ENCODE peak calls at places on chromosome 21, in ten cellular contexts. N is tibial artery; S is CD4-positive, CD25-positive, alpha-beta regulatory T cell; L is right lobe of liver; B is adipocyte; I is uterus; K is heart left ventricle; Q is colonic mucosa; E is CD4-positive, alpha-beta memory T cell; H is left lung. R is an unnamed sample. For H3K4me1 and H3K27me3, the result is how much of the 10 kb centered on the place peaks cover.

GRCh38 chr21:46005481-46005881 is 23.9 kb downstream of the COL6A1 start:
- DNase-seq in B (no peak), N (no peak), K (peak), H (no peak), L (no peak), E (no peak), I (peak), S (no peak), Q (peak), R (no peak)

GRCh38 chr21:33327326-33327725 is 2.6 kb downstream of the IFNAR1 start:
- DNase-seq in H (no peak), S (no peak), E (no peak), I (no peak), N (no peak), Q (no peak), B (no peak), K (no peak), L (no peak), R (no peak)

GRCh38 chr21:16468191-16468590 is 738.4 kb downstream of the USP25 start:
- DNase-seq in Q (no peak), L (no peak), E (no peak), B (peak), I (no peak), S (no peak), K (no peak), H (no peak), N (no peak), R (no peak)

GRCh38 chr21:33973268-33973667 is 57.7 kb upstream of the ATP5PO start:
- DNase-seq in Q (no peak), E (no peak), S (no peak), N (no peak), I (no peak), K (no peak), L (no peak), B (no peak), H (no peak), R (no peak)

GRCh38 chr21:32319012-32319411 is 20.4 kb downstream of the MRAP start:
- DNase-seq in I (no peak), Q (no peak), N (no peak), H (no peak), B (no peak), E (no peak), K (no peak), S (no peak), L (peak), R (no peak)

GRCh38 chr21:44870748-44871495 is 2.6 kb downstream of the PTTG1IP start:
- DNase-seq in I (no peak), B (no peak), L (peak), N (peak), K (peak), H (peak), S (no peak), E (peak), Q (peak), R (no peak)

GRCh38 chr21:46098303-46099141 is 610 bp downstream of the COL6A2 start:
- DNase-seq in L (peak), H (peak), N (peak), Q (peak), I (peak), B (peak), S (no peak), E (no peak), K (peak), R (peak)

GRCh38 chr21:46674430-46675007 is 39.0 kb downstream of the PRMT2 start:
- DNase-seq in N (no peak), K (no peak), S (no peak), L (no peak), I (no peak), Q (no peak), H (no peak), B (no peak), E (no peak), R (no peak)

GRCh38 chr21:45971487-45972352 is 9.8 kb upstream of the COL6A1 start:
- DNase-seq in B (peak), K (peak), E (no peak), L (no peak), I (peak), Q (no peak), H (no peak), N (peak), S (no peak), R (no peak)

GRCh38 chr21:34625194-34625593 is 10.3 kb upstream of the RCAN1 start:
- DNase-seq in I (no peak), L (peak), H (no peak), N (no peak), S (no peak), E (no peak), Q (no peak), K (peak), B (no peak), R (no peak)

GRCh38 chr21:27040738-27041137 is 73.8 kb upstream of the ADAMTS5 start:
- DNase-seq in B (no peak), K (no peak), H (no peak), N (no peak), E (no peak), L (no peak), S (no peak), I (no peak), Q (no peak), R (no peak)

GRCh38 chr21:18002393-18002792 is 183.2 kb upstream of the C21orf91 start:
- DNase-seq in Q (no peak), K (no peak), H (no peak), B (no peak), L (no peak), S (no peak), I (no peak), N (no peak), E (no peak), R (no peak)

GRCh38 chr21:34900376-34900775 is 148.7 kb downstream of the RUNX1 start:
- DNase-seq in Q (no peak), E (no peak), K (no peak), S (no peak), L (no peak), N (no peak), I (no peak), B (no peak), H (no peak), R (no peak)

GRCh38 chr21:42637602-42638041 is 15.8 kb upstream of the PDE9A start:
- DNase-seq in K (no peak), Q (no peak), B (no peak), H (no peak), L (no peak), I (no peak), E (no peak), S (no peak), N (no peak), R (no peak)

GRCh38 chr21:31395268-31395667 is 51.2 kb upstream of the TIAM1 start:
- DNase-seq in B (no peak), K (no peak), H (no peak), N (no peak), Q (no peak), I (no peak), L (no peak), S (no peak), E (no peak), R (no peak)

GRCh38 chr21:34280389-34280795 is 83.4 kb upstream of the KCNE2 start:
- DNase-seq in H (no peak), S (no peak), Q (peak), L (no peak), B (peak), E (no peak), K (no peak), N (no peak), I (peak), R (no peak)

GRCh38 chr21:26127918-26128317 is 42.7 kb downstream of the APP start:
- DNase-seq in L (no peak), N (no peak), H (no peak), B (no peak), S (no peak), K (no peak), Q (no peak), I (no peak), E (no peak), R (no peak)

GRCh38 chr21:45993210-45994085 is 11.9 kb downstream of the COL6A1 start:
- DNase-seq in K (peak), H (peak), I (peak), E (peak), Q (peak), N (peak), L (peak), B (no peak), S (no peak), R (no peak)

GRCh38 chr21:46237474-46237873 is 8.9 kb upstream of the LSS start:
- DNase-seq in K (no peak), Q (no peak), L (no peak), E (no peak), N (no peak), I (no peak), B (no peak), H (no peak), S (no peak), R (no peak)

GRCh38 chr21:37842163-37842919 is 73.9 kb downstream of the KCNJ6 start:
- DNase-seq in B (no peak), E (no peak), K (no peak), H (no peak), Q (no peak), L (no peak), I (no peak), N (no peak), S (no peak), R (no peak)

GRCh38 chr21:44701023-44701400 is 4.0 kb downstream of the KRTAP10-12 start:
- DNase-seq in H (no peak), L (no peak), Q (no peak), E (no peak), K (no peak), S (no peak), I (no peak), N (no peak), B (no peak), R (no peak)

GRCh38 chr21:26806734-26807372 is 38.4 kb downstream of the ADAMTS1 start:
- DNase-seq in H (no peak), I (no peak), B (no peak), L (no peak), N (no peak), E (no peak), K (no peak), S (no peak), Q (no peak), R (no peak)

GRCh38 chr21:43681650-43682049 is 22.3 kb downstream of the RRP1B start:
- DNase-seq in Q (no peak), S (no peak), H (no peak), B (no peak), E (no peak), I (no peak), L (no peak), N (peak), K (no peak), R (no peak)
- H3K4me3 ChIP-seq in Q (no peak), S (no peak), H (no peak), B (no peak), E (no peak), I (no peak), L (no peak), N (no peak), K (no peak), R (no peak)

GRCh38 chr21:41370840-41371697 is 9.2 kb downstream of the MX2 start:
- DNase-seq in Q (no peak), L (no peak), H (no peak), K (no peak), S (no peak), B (peak), I (no peak), N (peak), E (no peak), R (no peak)
- H3K4me1 ChIP-seq in Q (under half), L (under half), H (under half), K (under half), S (under half), B (under half), I (under half), N (under half), E (half or more), R (under half)

GRCh38 chr21:28336299-28336698 is 656.4 kb downstream of the LTN1 start:
- DNase-seq in S (no peak), K (no peak), Q (no peak), H (no peak), N (no peak), B (peak), L (peak), I (no peak), E (no peak), R (no peak)
- H3K27me3 ChIP-seq in S (under half), K (under half), Q (under half), H (under half), N (under half), B (under half), L (under half), I (under half), E (under half), R (under half)

GRCh38 chr21:41361053-41361785 is 608 bp upstream of the MX2 start:
- DNase-seq in L (peak), Q (no peak), B (no peak), I (no peak), S (no peak), K (no peak), E (no peak), H (no peak), N (no peak), R (no peak)

GRCh38 chr21:41363370-41364270 is 1.8 kb downstream of the MX2 start:
- DNase-seq in N (peak), K (no peak), I (no peak), E (no peak), L (no peak), H (no peak), Q (no peak), B (no peak), S (no peak), R (peak)

GRCh38 chr21:41364308-41364707 is 2.5 kb downstream of the MX2 start:
- DNase-seq in E (no peak), L (no peak), B (no peak), H (no peak), I (no peak), Q (no peak), S (no peak), N (peak), K (no peak), R (peak)

GRCh38 chr21:41361786-41362604 is at the start of gene MX2:
- DNase-seq in N (peak), I (peak), H (peak), B (peak), K (peak), E (peak), S (peak), Q (peak), L (peak), R (peak)

DNA sequence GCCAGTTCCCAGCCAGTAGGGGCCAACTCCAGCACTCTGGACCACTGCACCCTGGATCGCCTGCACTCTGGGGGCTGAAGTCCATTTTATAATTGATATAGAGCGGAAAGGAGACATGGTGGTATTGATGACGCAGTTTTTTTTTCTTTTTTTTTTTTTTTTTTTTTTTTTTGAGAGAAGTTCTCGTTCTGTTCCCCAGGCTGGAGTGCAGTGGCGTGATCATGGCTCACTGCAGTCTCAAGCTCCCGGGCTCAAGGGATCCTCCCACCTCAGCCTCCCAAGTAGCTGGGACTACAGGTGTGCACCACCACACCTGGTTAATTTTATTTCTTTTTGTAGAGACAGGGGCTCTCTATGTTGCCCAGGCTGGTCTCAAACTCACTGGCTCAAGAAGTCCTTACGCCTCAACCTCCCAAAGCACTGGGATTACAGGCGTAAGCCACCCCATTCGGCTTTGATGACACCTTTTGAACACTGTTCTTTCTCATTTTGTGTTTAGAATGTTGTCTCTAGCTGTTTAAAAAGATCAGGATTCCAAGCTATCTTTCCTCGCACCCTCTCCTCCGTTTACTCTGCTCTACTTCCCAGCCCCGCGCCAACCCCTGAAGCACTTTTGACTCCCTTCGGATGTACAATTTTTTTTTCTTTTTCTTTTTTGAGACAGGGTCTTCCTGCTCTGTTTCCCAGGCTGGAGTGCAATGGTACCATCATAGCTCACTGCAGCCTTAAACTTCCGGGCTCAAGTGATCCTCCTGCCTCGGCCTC is 960 bp downstream of the MX2 start:
- DNase-seq in S (no peak), I (no peak), H (no peak), K (no peak), N (no peak), E (peak), Q (no peak), L (no peak), B (no peak), R (peak)
- H3K4me3 ChIP-seq in S (peak), I (peak), H (peak), K (peak), N (peak), E (peak), Q (peak), L (no peak), B (peak), R (peak)

GRCh38 chr21:38955495-38955894 is 149.8 kb downstream of the ETS2 start:
- DNase-seq in B (no peak), N (no peak), H (peak), L (no peak), E (no peak), I (no peak), K (peak), S (no peak), Q (peak), R (no peak)
- H3K4me1 ChIP-seq in B (under half), N (under half), H (under half), L (under half), E (under half), I (under half), K (under half), S (under half), Q (under half), R (under half)

GRCh38 chr21:15250384-15250783 is 185.6 kb upstream of the NRIP1 start:
- DNase-seq in E (no peak), L (no peak), N (no peak), I (no peak), S (no peak), Q (no peak), K (no peak), B (no peak), H (no peak), R (no peak)
- H3K27me3 ChIP-seq in E (under half), L (under half), N (under half), I (under half), S (under half), Q (under half), K (under half), B (under half), H (under half), R (under half)